ENCODE peak calls at places on chromosomes 3 and 15, in seven cellular contexts. One of them, this sample, is unnamed.

GRCh38 chr3:112874725-112875124 is 28.1 kb upstream of the CD200R1L start:
- DNase-seq in CD8-positive, alpha-beta T cell: no peak
- DNase-seq in Kasumi-1: no peak
- DNase-seq in MCF 10A: no peak
- DNase-seq in kidney glomerular epithelial cell: no peak
- DNase-seq in GM13976: no peak
- DNase-seq in globus pallidus: no peak
- DNase-seq in this sample: no peak

GRCh38 chr3:195876297-195877031 is 31.9 kb downstream of the TNK2 start:
- DNase-seq in CD8-positive, alpha-beta T cell: no peak
- DNase-seq in kidney glomerular epithelial cell: no peak
- DNase-seq in Kasumi-1: no peak
- DNase-seq in globus pallidus: no peak
- DNase-seq in GM13976: no peak
- DNase-seq in MCF 10A: peak
- DNase-seq in this sample: no peak

GRCh38 chr3:179589143-179589542 is 15.3 kb downstream of the MRPL47 start:
- DNase-seq in globus pallidus: no peak
- DNase-seq in kidney glomerular epithelial cell: no peak
- DNase-seq in GM13976: peak
- DNase-seq in CD8-positive, alpha-beta T cell: no peak
- DNase-seq in Kasumi-1: no peak
- DNase-seq in MCF 10A: no peak
- DNase-seq in this sample: no peak

GRCh38 chr15:29031502-29032228 is 145.9 kb downstream of the APBA2 start:
- DNase-seq in MCF 10A: no peak
- DNase-seq in globus pallidus: no peak
- DNase-seq in Kasumi-1: no peak
- DNase-seq in CD8-positive, alpha-beta T cell: no peak
- DNase-seq in GM13976: no peak
- DNase-seq in kidney glomerular epithelial cell: no peak
- DNase-seq in this sample: no peak

GRCh38 chr3:72862314-72863090 is 14.3 kb upstream of the SHQ1 start:
- DNase-seq in MCF 10A: no peak
- DNase-seq in CD8-positive, alpha-beta T cell: no peak
- DNase-seq in Kasumi-1: no peak
- DNase-seq in GM13976: no peak
- DNase-seq in globus pallidus: no peak
- DNase-seq in kidney glomerular epithelial cell: no peak
- DNase-seq in this sample: no peak

GRCh38 chr3:55521086-55522060 is 34.3 kb upstream of the WNT5A start:
- DNase-seq in MCF 10A: no peak
- DNase-seq in globus pallidus: no peak
- DNase-seq in kidney glomerular epithelial cell: no peak
- DNase-seq in GM13976: no peak
- DNase-seq in CD8-positive, alpha-beta T cell: no peak
- DNase-seq in Kasumi-1: no peak
- DNase-seq in this sample: no peak

GRCh38 chr15:77031376-77032050 is 36.6 kb downstream of the PSTPIP1 start:
- DNase-seq in Kasumi-1: peak
- DNase-seq in CD8-positive, alpha-beta T cell: peak
- DNase-seq in globus pallidus: no peak
- DNase-seq in kidney glomerular epithelial cell: no peak
- DNase-seq in GM13976: peak
- DNase-seq in MCF 10A: no peak
- DNase-seq in this sample: peak

GRCh38 chr15:63231717-63232116 is 42.3 kb downstream of the RAB8B start:
- DNase-seq in MCF 10A: no peak
- DNase-seq in globus pallidus: no peak
- DNase-seq in kidney glomerular epithelial cell: no peak
- DNase-seq in GM13976: no peak
- DNase-seq in Kasumi-1: peak
- DNase-seq in CD8-positive, alpha-beta T cell: no peak
- DNase-seq in this sample: no peak

GRCh38 chr3:24086597-24087369 is 141.7 kb downstream of the NR1D2 start:
- DNase-seq in globus pallidus: no peak
- DNase-seq in GM13976: no peak
- DNase-seq in kidney glomerular epithelial cell: no peak
- DNase-seq in CD8-positive, alpha-beta T cell: no peak
- DNase-seq in Kasumi-1: no peak
- DNase-seq in MCF 10A: no peak
- DNase-seq in this sample: no peak

GRCh38 chr15:62046064-62046779 is 14.0 kb downstream of the VPS13C start:
- DNase-seq in globus pallidus: no peak
- DNase-seq in kidney glomerular epithelial cell: no peak
- DNase-seq in Kasumi-1: no peak
- DNase-seq in GM13976: peak
- DNase-seq in CD8-positive, alpha-beta T cell: no peak
- DNase-seq in MCF 10A: no peak
- DNase-seq in this sample: no peak

GRCh38 chr3:65953881-65954733 is 84.6 kb downstream of the MAGI1 start:
- DNase-seq in kidney glomerular epithelial cell: peak
- DNase-seq in CD8-positive, alpha-beta T cell: no peak
- DNase-seq in GM13976: no peak
- DNase-seq in MCF 10A: no peak
- DNase-seq in globus pallidus: peak
- DNase-seq in Kasumi-1: no peak
- DNase-seq in this sample: no peak

GRCh38 chr3:17352620-17353019 is 389.8 kb downstream of the TBC1D5 start:
- DNase-seq in CD8-positive, alpha-beta T cell: no peak
- DNase-seq in globus pallidus: no peak
- DNase-seq in kidney glomerular epithelial cell: no peak
- DNase-seq in Kasumi-1: no peak
- DNase-seq in MCF 10A: no peak
- DNase-seq in GM13976: no peak
- DNase-seq in this sample: no peak

GRCh38 chr15:59791646-59792208 is 102.6 kb upstream of the BNIP2 start:
- DNase-seq in globus pallidus: no peak
- DNase-seq in MCF 10A: no peak
- DNase-seq in Kasumi-1: no peak
- DNase-seq in CD8-positive, alpha-beta T cell: no peak
- DNase-seq in kidney glomerular epithelial cell: no peak
- DNase-seq in GM13976: no peak
- DNase-seq in this sample: no peak

GRCh38 chr3:126542340-126543241 is 16.1 kb downstream of the C3orf22 start:
- DNase-seq in GM13976: no peak
- DNase-seq in globus pallidus: no peak
- DNase-seq in CD8-positive, alpha-beta T cell: no peak
- DNase-seq in MCF 10A: no peak
- DNase-seq in kidney glomerular epithelial cell: no peak
- DNase-seq in Kasumi-1: no peak
- DNase-seq in this sample: no peak

GRCh38 chr15:68389936-68390790 is 41.8 kb downstream of the ITGA11 start:
- DNase-seq in Kasumi-1: peak
- DNase-seq in globus pallidus: no peak
- DNase-seq in MCF 10A: peak
- DNase-seq in GM13976: peak
- DNase-seq in CD8-positive, alpha-beta T cell: no peak
- DNase-seq in kidney glomerular epithelial cell: no peak
- DNase-seq in this sample: peak

GRCh38 chr3:69999191-70000027 is at the start of gene SAMMSON:
- DNase-seq in kidney glomerular epithelial cell: no peak
- DNase-seq in GM13976: no peak
- DNase-seq in CD8-positive, alpha-beta T cell: no peak
- DNase-seq in MCF 10A: no peak
- DNase-seq in Kasumi-1: no peak
- DNase-seq in globus pallidus: peak
- DNase-seq in this sample: no peak

GRCh38 chr3:179036226-179036625 is 35.4 kb downstream of the ZMAT3 start:
- DNase-seq in globus pallidus: no peak
- DNase-seq in GM13976: no peak
- DNase-seq in MCF 10A: no peak
- DNase-seq in kidney glomerular epithelial cell: peak
- DNase-seq in CD8-positive, alpha-beta T cell: no peak
- DNase-seq in Kasumi-1: no peak
- DNase-seq in this sample: no peak

GRCh38 chr3:156181509-156181908 is 61.1 kb downstream of the KCNAB1 start:
- DNase-seq in CD8-positive, alpha-beta T cell: no peak
- DNase-seq in globus pallidus: no peak
- DNase-seq in Kasumi-1: no peak
- DNase-seq in GM13976: no peak
- DNase-seq in MCF 10A: peak
- DNase-seq in kidney glomerular epithelial cell: peak
- DNase-seq in this sample: no peak

GRCh38 chr3:105555206-105555605 is 188.5 kb downstream of the ALCAM start:
- DNase-seq in CD8-positive, alpha-beta T cell: no peak
- DNase-seq in Kasumi-1: no peak
- DNase-seq in globus pallidus: no peak
- DNase-seq in MCF 10A: no peak
- DNase-seq in GM13976: no peak
- DNase-seq in kidney glomerular epithelial cell: no peak
- DNase-seq in this sample: no peak

GRCh38 chr3:96478496-96478895 is 335.9 kb upstream of the EPHA6 start:
- DNase-seq in GM13976: no peak
- DNase-seq in globus pallidus: no peak
- DNase-seq in Kasumi-1: peak
- DNase-seq in kidney glomerular epithelial cell: peak
- DNase-seq in MCF 10A: no peak
- DNase-seq in CD8-positive, alpha-beta T cell: no peak
- DNase-seq in this sample: no peak

GRCh38 chr3:176896640-176897039 is 300.6 kb downstream of the TBL1XR1 start:
- DNase-seq in kidney glomerular epithelial cell: no peak
- DNase-seq in CD8-positive, alpha-beta T cell: no peak
- DNase-seq in MCF 10A: no peak
- DNase-seq in Kasumi-1: no peak
- DNase-seq in globus pallidus: no peak
- DNase-seq in GM13976: no peak
- DNase-seq in this sample: no peak

GRCh38 chr15:91302588-91303439 is 202.8 kb downstream of the SV2B start:
- DNase-seq in Kasumi-1: peak
- DNase-seq in GM13976: peak
- DNase-seq in kidney glomerular epithelial cell: peak
- DNase-seq in CD8-positive, alpha-beta T cell: no peak
- DNase-seq in globus pallidus: peak
- DNase-seq in MCF 10A: peak
- DNase-seq in this sample: peak

GRCh38 chr15:74826911-74827310 is 484 bp downstream of the CPLX3 start:
- DNase-seq in CD8-positive, alpha-beta T cell: no peak
- DNase-seq in kidney glomerular epithelial cell: no peak
- DNase-seq in GM13976: no peak
- DNase-seq in globus pallidus: no peak
- DNase-seq in MCF 10A: no peak
- DNase-seq in Kasumi-1: no peak
- DNase-seq in this sample: no peak

GRCh38 chr15:74657846-74658245 is 38.0 kb downstream of the EDC3 start:
- DNase-seq in CD8-positive, alpha-beta T cell: no peak
- DNase-seq in kidney glomerular epithelial cell: no peak
- DNase-seq in globus pallidus: no peak
- DNase-seq in Kasumi-1: no peak
- DNase-seq in MCF 10A: no peak
- DNase-seq in GM13976: no peak
- DNase-seq in this sample: no peak

GRCh38 chr3:31485206-31485605 is 47.5 kb upstream of the STT3B start:
- DNase-seq in CD8-positive, alpha-beta T cell: no peak
- DNase-seq in MCF 10A: no peak
- DNase-seq in GM13976: no peak
- DNase-seq in kidney glomerular epithelial cell: no peak
- DNase-seq in Kasumi-1: peak
- DNase-seq in globus pallidus: no peak
- DNase-seq in this sample: peak

GRCh38 chr15:85568261-85568808 is 187.9 kb downstream of the AKAP13 start:
- DNase-seq in MCF 10A: no peak
- DNase-seq in globus pallidus: no peak
- DNase-seq in CD8-positive, alpha-beta T cell: no peak
- DNase-seq in kidney glomerular epithelial cell: no peak
- DNase-seq in GM13976: no peak
- DNase-seq in Kasumi-1: no peak
- DNase-seq in this sample: no peak

This sample was measured in KBM-7.